ENCODE peak calls at places on chromosomes 2 and 18, in ten cellular contexts. B, F, J, K, I, G, L, Y, W and N are unnamed samples.

GRCh38 chr2:120155308-120155707 is 67.9 kb downstream of the TMEM185B start:
- DNase-seq in J (no peak), I (no peak), W (no peak), Y (no peak), G (no peak), L (no peak), B (no peak), K (no peak), F (no peak), N (no peak)

GRCh38 chr2:30217644-30218361 is 13.5 kb upstream of the LBH start:
- DNase-seq in W (no peak), J (no peak), B (no peak), Y (peak; percentile 3), I (no peak), K (peak; percentile 85), G (peak; percentile 77), F (no peak), L (no peak), N (no peak)

GRCh38 chr2:120910956-120911951 is 175.6 kb downstream of the GLI2 start:
- DNase-seq in J (no peak), W (peak; percentile 24), G (no peak), L (peak; percentile 93), F (no peak), K (peak; percentile 15), I (no peak), B (no peak), Y (peak; percentile 52), N (no peak)

GRCh38 chr2:165746501-165746900 is 47.5 kb downstream of the GALNT3 start:
- DNase-seq in I (no peak), W (no peak), B (no peak), L (no peak), K (no peak), G (no peak), Y (no peak), F (no peak), J (no peak), N (no peak)

GRCh38 chr18:31610841-31611240 is 19.2 kb downstream of the TTR start:
- DNase-seq in L (peak; percentile 6), G (peak; percentile 91), W (peak; percentile 63), B (peak; percentile 30), F (no peak), K (peak; percentile 61), J (no peak), I (no peak), Y (peak; percentile 5), N (peak; percentile 60)

GRCh38 chr18:76936877-76937276 is 114.5 kb downstream of the ZNF236 start:
- DNase-seq in K (no peak), I (no peak), L (no peak), J (no peak), W (no peak), B (no peak), G (no peak), F (no peak), Y (no peak), N (no peak)

GRCh38 chr2:86398911-86399474 is 42.2 kb upstream of the KDM3A start:
- DNase-seq in L (no peak), I (no peak), J (no peak), B (no peak), K (no peak), W (no peak), G (no peak), F (no peak), Y (no peak), N (no peak)

GRCh38 chr2:66445076-66445724 is 10.3 kb downstream of the MEIS1 start:
- DNase-seq in I (no peak), F (peak; percentile 25), J (no peak), W (peak; percentile 60), Y (no peak), L (no peak), B (no peak), K (no peak), G (peak; percentile 78), N (peak; percentile 51)

GRCh38 chr2:125408839-125409502 is 1247.0 kb upstream of the GYPC start:
- DNase-seq in J (no peak), L (no peak), F (no peak), B (peak; percentile 19), W (no peak), I (no peak), Y (no peak), G (no peak), K (no peak), N (no peak)

GRCh38 chr18:74496508-74497307 is 545 bp downstream of the CNDP2 start:
- DNase-seq in B (peak; percentile 67), G (peak; percentile 83), W (peak; percentile 59), I (no peak), J (no peak), K (peak; percentile 65), L (peak; percentile 51), Y (peak; percentile 62), F (peak; percentile 70), N (peak; percentile 79)

GRCh38 chr2:80987466-80987865 is 682.9 kb upstream of the LRRTM1 start:
- DNase-seq in W (no peak), F (no peak), B (no peak), G (no peak), L (no peak), K (no peak), J (no peak), I (no peak), Y (no peak), N (no peak)
- TF ChIP-seq CTCF in W (no peak), F (no peak), B (no peak), G (no peak), L (no peak), K (no peak), J (no peak), I (no peak), Y (no peak), N (no peak)

GRCh38 chr18:51168031-51168742 is 29.3 kb downstream of the MEX3C start:
- DNase-seq in Y (no peak), B (no peak), F (no peak), K (no peak), J (no peak), I (no peak), G (peak; percentile 90), W (peak; percentile 67), L (peak; percentile 9), N (no peak)
- TF ChIP-seq CTCF in Y (no peak), B (no peak), F (no peak), K (no peak), J (no peak), I (no peak), G (no peak), W (no peak), L (no peak), N (no peak)

GRCh38 chr18:23301971-23302370 is 151.1 kb upstream of the RIOK3 start:
- DNase-seq in J (no peak), K (no peak), F (no peak), I (no peak), B (no peak), W (no peak), G (peak; percentile 40), Y (no peak), L (no peak), N (peak; percentile 47)
- TF ChIP-seq CTCF in J (no peak), K (no peak), F (no peak), I (no peak), B (no peak), W (no peak), G (no peak), Y (no peak), L (no peak), N (no peak)

DNA sequence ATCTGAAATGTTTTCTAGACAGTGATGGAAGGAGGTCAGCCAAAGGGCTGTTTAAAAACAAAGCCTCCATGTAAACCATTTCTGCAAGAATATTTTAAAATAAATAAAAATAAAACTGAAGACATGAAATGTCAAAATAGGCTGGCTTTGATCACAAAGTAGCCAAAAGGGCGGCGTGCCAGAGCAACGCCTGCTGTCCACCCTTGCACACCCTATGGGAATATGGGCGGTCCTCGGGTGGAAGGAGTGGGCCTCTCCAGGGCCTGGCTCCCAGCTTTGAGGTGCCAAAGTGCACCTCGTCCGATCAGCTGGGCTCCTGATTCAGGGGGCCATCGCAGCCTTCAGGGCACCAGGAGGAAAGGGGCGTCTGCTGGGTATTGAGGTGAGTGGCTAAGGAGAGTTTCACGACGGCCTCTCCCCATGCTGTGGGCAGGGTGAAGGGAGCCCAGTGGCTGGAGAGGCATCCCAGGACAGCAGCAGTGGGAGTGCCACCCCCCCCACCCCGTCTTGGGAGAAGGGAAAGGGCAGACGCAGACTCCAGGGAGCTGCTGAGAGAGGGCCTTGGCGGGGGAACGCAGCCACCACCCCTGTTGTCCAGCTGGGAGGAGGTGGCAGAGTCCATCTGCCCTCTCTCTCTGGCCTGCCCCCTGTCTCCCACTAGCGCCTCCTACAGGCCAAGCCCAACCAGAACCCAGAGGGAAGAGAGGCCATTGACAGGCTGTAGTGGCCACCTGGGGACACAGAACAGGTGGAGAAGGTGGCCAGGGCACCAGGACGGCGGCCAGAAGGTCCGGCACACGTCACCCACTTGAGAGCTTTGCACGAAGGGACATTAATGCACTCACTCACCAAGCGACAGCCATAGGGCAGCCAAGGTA is 5.7 kb upstream of the ERFE start:
- DNase-seq in Y (no peak), B (no peak), K (no peak), L (no peak), I (no peak), F (no peak), W (peak; percentile 64), J (no peak), G (no peak), N (no peak)
- TF ChIP-seq CTCF in Y (no peak), B (no peak), K (no peak), L (no peak), I (no peak), F (peak; percentile 23), W (peak; percentile 32), J (peak; percentile 30), G (peak; percentile 53), N (peak; percentile 28)

GRCh38 chr2:173667415-173667814 is 297.8 kb downstream of the SP3 start:
- DNase-seq in K (peak; percentile 11), Y (peak; percentile 22), G (no peak), L (peak; percentile 64), J (no peak), F (no peak), B (peak; percentile 8), W (no peak), I (no peak), N (no peak)
- TF ChIP-seq CTCF in K (no peak), Y (no peak), G (no peak), L (peak; percentile 34), J (peak; percentile 30), F (peak; percentile 32), B (no peak), W (no peak), I (peak; percentile 16), N (no peak)

GRCh38 chr18:9950289-9951016 is 36.6 kb downstream of the VAPA start:
- DNase-seq in L (no peak), B (no peak), Y (peak; percentile 29), J (peak; percentile 50), F (no peak), I (no peak), G (no peak), K (no peak), W (no peak), N (no peak)
- TF ChIP-seq CTCF in L (no peak), B (no peak), Y (no peak), J (no peak), F (no peak), I (no peak), G (no peak), K (no peak), W (no peak), N (no peak)

DNA sequence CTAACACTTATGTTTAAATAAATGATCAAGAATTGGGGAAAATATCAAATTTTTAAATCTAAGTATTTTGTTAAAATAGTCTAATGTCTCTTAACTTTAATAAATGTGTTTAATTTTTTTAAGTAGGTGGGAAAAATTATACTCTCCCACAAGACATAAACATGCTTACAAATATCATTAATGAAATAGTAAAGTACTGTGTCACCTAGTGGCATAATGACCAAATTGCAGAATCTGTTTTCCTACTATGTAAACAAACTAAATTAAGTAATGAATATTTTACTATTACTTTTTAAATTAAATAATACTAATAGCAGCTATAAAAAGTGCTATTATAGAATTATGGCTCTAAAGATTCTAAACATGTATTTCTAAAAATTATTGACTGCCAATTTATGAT is 52.0 kb upstream of the CHAC2 start:
- DNase-seq in L (peak; percentile 11), F (no peak), Y (peak; percentile 27), G (no peak), W (no peak), I (no peak), K (no peak), B (peak; percentile 8), J (no peak), N (no peak)
- TF ChIP-seq CTCF in L (peak; percentile 34), F (peak; percentile 34), Y (peak; percentile 32), G (peak; percentile 68), W (no peak), I (peak; percentile 9), K (no peak), B (peak; percentile 17), J (peak; percentile 24), N (peak; percentile 53)